ENCODE peak calls at places on chromosome 16, in four cellular contexts. D, A, W and I are unnamed samples.

GRCh38 chr16:35516551-35516950 is 2057.1 kb downstream of the TP53TG3F start:
- DNase-seq in D (no peak), W (no peak), A (no peak), I (no peak)

GRCh38 chr16:3481696-3482658 is 13.3 kb downstream of the C16orf90 start:
- DNase-seq in A (no peak), W (no peak), D (no peak), I (no peak)

GRCh38 chr16:9713907-9714306 is 468.3 kb downstream of the GRIN2A start:
- DNase-seq in A (no peak), W (no peak), D (no peak), I (no peak)

GRCh38 chr16:89256651-89257254 is 39.2 kb downstream of the ZNF778 start:
- DNase-seq in D (peak), W (peak), A (peak), I (peak)

GRCh38 chr16:54576776-54577175 is 290.2 kb upstream of the IRX3 start:
- DNase-seq in D (no peak), W (no peak), A (no peak), I (no peak)

GRCh38 chr16:10373556-10373955 is 12.3 kb upstream of the ATF7IP2 start:
- DNase-seq in D (no peak), A (no peak), W (no peak), I (no peak)

GRCh38 chr16:78434401-78434800 is 334.9 kb downstream of the WWOX start:
- DNase-seq in A (no peak), W (no peak), D (no peak), I (no peak)

GRCh38 chr16:66596986-66597848 is 7.3 kb upstream of the CMTM3 start:
- DNase-seq in W (no peak), D (no peak), A (no peak), I (no peak)

GRCh38 chr16:78324649-78325274 is 225.3 kb downstream of the WWOX start:
- DNase-seq in D (no peak), W (no peak), A (no peak), I (no peak)

GRCh38 chr16:77290451-77291110 is 91.4 kb downstream of the SYCE1L start:
- DNase-seq in A (peak), D (no peak), W (no peak), I (peak)

GRCh38 chr16:89770367-89770766 is 46.1 kb downstream of the FANCA start:
- DNase-seq in W (no peak), D (no peak), A (no peak), I (no peak)

GRCh38 chr16:4293822-4294457 is 21.1 kb upstream of the TFAP4 start:
- DNase-seq in W (no peak), A (peak), D (peak), I (peak)

GRCh38 chr16:58661199-58661830 is 23.3 kb downstream of the SLC38A7 start:
- DNase-seq in A (peak), D (peak), W (no peak), I (peak)

GRCh38 chr16:3046506-3047386 is at the start of gene MMP25:
- DNase-seq in W (no peak), D (no peak), A (no peak), I (no peak)

GRCh38 chr16:67445913-67446907 is 15.3 kb downstream of the HSD11B2 start:
- DNase-seq in A (no peak), D (no peak), W (no peak), I (no peak)

GRCh38 chr16:27571433-27572306 is 21.7 kb downstream of the KATNIP start:
- DNase-seq in A (no peak), D (no peak), W (no peak), I (no peak)

GRCh38 chr16:30040221-30040620 is 9.2 kb upstream of the TLCD3B start:
- DNase-seq in W (no peak), A (no peak), D (no peak), I (no peak)

GRCh38 chr16:4601317-4602186 is 13.1 kb downstream of the UBALD1 start:
- DNase-seq in D (no peak), W (no peak), A (no peak), I (peak)

GRCh38 chr16:87806608-87807546 is 41.1 kb upstream of the KLHDC4 start:
- DNase-seq in W (peak), D (peak), A (peak), I (peak)

GRCh38 chr16:50338371-50339231 is 30.2 kb downstream of the BRD7 start:
- DNase-seq in W (no peak), D (no peak), A (no peak), I (peak)

GRCh38 chr16:82034981-82035612 is at the start of gene HSD17B2:
- DNase-seq in A (no peak), W (no peak), D (no peak), I (no peak)

GRCh38 chr16:82888616-82889015 is 261.8 kb downstream of the CDH13 start:
- DNase-seq in A (no peak), D (no peak), W (no peak), I (peak)

GRCh38 chr16:11439790-11440656 is 94.8 kb downstream of the RMI2 start:
- DNase-seq in A (no peak), W (no peak), D (no peak), I (no peak)

GRCh38 chr16:17211797-17212196 is 259.0 kb downstream of the XYLT1 start:
- DNase-seq in D (no peak), A (no peak), W (peak), I (no peak)

GRCh38 chr16:28990375-28991040 is 5.7 kb downstream of the LAT start:
- DNase-seq in W (peak), D (no peak), A (no peak), I (no peak)

GRCh38 chr16:57882797-57883196 is 80.5 kb upstream of the KIFC3 start:
- DNase-seq in W (no peak), A (no peak), D (no peak), I (peak)

GRCh38 chr16:80725566-80726162 is 78.7 kb downstream of the CDYL2 start:
- DNase-seq in W (no peak), D (no peak), A (no peak), I (no peak)